ENCODE peak calls at places on chromosome 21, in nine cellular contexts. One of them, this sample, is unnamed.

GRCh38 chr21:35027558-35028450 is 21.3 kb downstream of the RUNX1 start:
- DNase-seq in osteocyte: no peak
- DNase-seq in NCI-H1105 treated with DMSO at 0.1 percent for 48 hours: no peak
- DNase-seq in activated CD8-positive, alpha-beta memory T cell treated with anti-CD3 and anti-CD28 coated beads, Interleukin-2, amount 50 U/mL, for 4 hours: no peak
- DNase-seq in GM04503: no peak
- DNase-seq in fibroblast of pulmonary artery: no peak
- DNase-seq in uterus: no peak
- DNase-seq in stimulated activated CD4-positive, alpha-beta T cell treated with anti-CD3 and anti-CD28 coated beads, TNF-alpha, amount 100 ng/mL, for 1 hour: no peak
- DNase-seq in GM04504: no peak
- DNase-seq in this sample: no peak

GRCh38 chr21:44483288-44484237 is 28.3 kb downstream of the LRRC3 start:
- DNase-seq in GM04503: peak
- DNase-seq in GM04504: no peak
- DNase-seq in activated CD8-positive, alpha-beta memory T cell treated with anti-CD3 and anti-CD28 coated beads, Interleukin-2, amount 50 U/mL, for 4 hours: no peak
- DNase-seq in NCI-H1105 treated with DMSO at 0.1 percent for 48 hours: no peak
- DNase-seq in stimulated activated CD4-positive, alpha-beta T cell treated with anti-CD3 and anti-CD28 coated beads, TNF-alpha, amount 100 ng/mL, for 1 hour: no peak
- DNase-seq in osteocyte: no peak
- DNase-seq in uterus: no peak
- DNase-seq in fibroblast of pulmonary artery: no peak
- DNase-seq in this sample: no peak

GRCh38 chr21:36209626-36210171 is 53.1 kb downstream of the DOP1B start:
- DNase-seq in NCI-H1105 treated with DMSO at 0.1 percent for 48 hours: peak
- DNase-seq in GM04504: peak
- DNase-seq in activated CD8-positive, alpha-beta memory T cell treated with anti-CD3 and anti-CD28 coated beads, Interleukin-2, amount 50 U/mL, for 4 hours: peak
- DNase-seq in stimulated activated CD4-positive, alpha-beta T cell treated with anti-CD3 and anti-CD28 coated beads, TNF-alpha, amount 100 ng/mL, for 1 hour: peak
- DNase-seq in uterus: peak
- DNase-seq in osteocyte: no peak
- DNase-seq in fibroblast of pulmonary artery: peak
- DNase-seq in GM04503: no peak
- DNase-seq in this sample: peak

GRCh38 chr21:44867999-44868700 is 5.3 kb downstream of the PTTG1IP start:
- DNase-seq in GM04504: no peak
- DNase-seq in GM04503: no peak
- DNase-seq in osteocyte: no peak
- DNase-seq in NCI-H1105 treated with DMSO at 0.1 percent for 48 hours: no peak
- DNase-seq in stimulated activated CD4-positive, alpha-beta T cell treated with anti-CD3 and anti-CD28 coated beads, TNF-alpha, amount 100 ng/mL, for 1 hour: no peak
- DNase-seq in uterus: no peak
- DNase-seq in activated CD8-positive, alpha-beta memory T cell treated with anti-CD3 and anti-CD28 coated beads, Interleukin-2, amount 50 U/mL, for 4 hours: no peak
- DNase-seq in fibroblast of pulmonary artery: no peak
- DNase-seq in this sample: no peak

GRCh38 chr21:43854773-43855633 is 10.0 kb upstream of the AGPAT3 start:
- DNase-seq in GM04504: no peak
- DNase-seq in NCI-H1105 treated with DMSO at 0.1 percent for 48 hours: no peak
- DNase-seq in GM04503: no peak
- DNase-seq in fibroblast of pulmonary artery: no peak
- DNase-seq in stimulated activated CD4-positive, alpha-beta T cell treated with anti-CD3 and anti-CD28 coated beads, TNF-alpha, amount 100 ng/mL, for 1 hour: no peak
- DNase-seq in uterus: no peak
- DNase-seq in osteocyte: no peak
- DNase-seq in activated CD8-positive, alpha-beta memory T cell treated with anti-CD3 and anti-CD28 coated beads, Interleukin-2, amount 50 U/mL, for 4 hours: no peak
- DNase-seq in this sample: no peak

GRCh38 chr21:33931799-33932390 is 16.3 kb upstream of the ATP5PO start:
- DNase-seq in GM04504: no peak
- DNase-seq in uterus: no peak
- DNase-seq in GM04503: no peak
- DNase-seq in osteocyte: no peak
- DNase-seq in stimulated activated CD4-positive, alpha-beta T cell treated with anti-CD3 and anti-CD28 coated beads, TNF-alpha, amount 100 ng/mL, for 1 hour: no peak
- DNase-seq in activated CD8-positive, alpha-beta memory T cell treated with anti-CD3 and anti-CD28 coated beads, Interleukin-2, amount 50 U/mL, for 4 hours: no peak
- DNase-seq in fibroblast of pulmonary artery: no peak
- DNase-seq in NCI-H1105 treated with DMSO at 0.1 percent for 48 hours: no peak
- DNase-seq in this sample: peak

GRCh38 chr21:33063907-33064622 is 5.9 kb upstream of the OLIG1 start:
- DNase-seq in GM04504: no peak
- DNase-seq in stimulated activated CD4-positive, alpha-beta T cell treated with anti-CD3 and anti-CD28 coated beads, TNF-alpha, amount 100 ng/mL, for 1 hour: no peak
- DNase-seq in osteocyte: no peak
- DNase-seq in activated CD8-positive, alpha-beta memory T cell treated with anti-CD3 and anti-CD28 coated beads, Interleukin-2, amount 50 U/mL, for 4 hours: no peak
- DNase-seq in fibroblast of pulmonary artery: no peak
- DNase-seq in NCI-H1105 treated with DMSO at 0.1 percent for 48 hours: no peak
- DNase-seq in GM04503: no peak
- DNase-seq in uterus: no peak
- DNase-seq in this sample: no peak

GRCh38 chr21:35342440-35342839 is 293.3 kb upstream of the RUNX1 start:
- DNase-seq in GM04503: no peak
- DNase-seq in osteocyte: no peak
- DNase-seq in stimulated activated CD4-positive, alpha-beta T cell treated with anti-CD3 and anti-CD28 coated beads, TNF-alpha, amount 100 ng/mL, for 1 hour: no peak
- DNase-seq in NCI-H1105 treated with DMSO at 0.1 percent for 48 hours: no peak
- DNase-seq in fibroblast of pulmonary artery: no peak
- DNase-seq in uterus: no peak
- DNase-seq in GM04504: no peak
- DNase-seq in activated CD8-positive, alpha-beta memory T cell treated with anti-CD3 and anti-CD28 coated beads, Interleukin-2, amount 50 U/mL, for 4 hours: no peak
- DNase-seq in this sample: no peak

GRCh38 chr21:45304161-45304830 is 16.6 kb upstream of the POFUT2 start:
- DNase-seq in GM04504: no peak
- DNase-seq in uterus: no peak
- DNase-seq in osteocyte: no peak
- DNase-seq in stimulated activated CD4-positive, alpha-beta T cell treated with anti-CD3 and anti-CD28 coated beads, TNF-alpha, amount 100 ng/mL, for 1 hour: no peak
- DNase-seq in fibroblast of pulmonary artery: no peak
- DNase-seq in GM04503: no peak
- DNase-seq in NCI-H1105 treated with DMSO at 0.1 percent for 48 hours: no peak
- DNase-seq in activated CD8-positive, alpha-beta memory T cell treated with anti-CD3 and anti-CD28 coated beads, Interleukin-2, amount 50 U/mL, for 4 hours: no peak
- DNase-seq in this sample: no peak

GRCh38 chr21:46144464-46145070 is 10.8 kb downstream of the FTCD start:
- DNase-seq in osteocyte: no peak
- DNase-seq in activated CD8-positive, alpha-beta memory T cell treated with anti-CD3 and anti-CD28 coated beads, Interleukin-2, amount 50 U/mL, for 4 hours: no peak
- DNase-seq in NCI-H1105 treated with DMSO at 0.1 percent for 48 hours: no peak
- DNase-seq in stimulated activated CD4-positive, alpha-beta T cell treated with anti-CD3 and anti-CD28 coated beads, TNF-alpha, amount 100 ng/mL, for 1 hour: no peak
- DNase-seq in uterus: peak
- DNase-seq in GM04503: no peak
- DNase-seq in GM04504: no peak
- DNase-seq in fibroblast of pulmonary artery: no peak
- DNase-seq in this sample: no peak

GRCh38 chr21:46250146-46250725 is 21.7 kb upstream of the LSS start:
- DNase-seq in GM04504: no peak
- DNase-seq in stimulated activated CD4-positive, alpha-beta T cell treated with anti-CD3 and anti-CD28 coated beads, TNF-alpha, amount 100 ng/mL, for 1 hour: no peak
- DNase-seq in GM04503: no peak
- DNase-seq in NCI-H1105 treated with DMSO at 0.1 percent for 48 hours: no peak
- DNase-seq in osteocyte: no peak
- DNase-seq in fibroblast of pulmonary artery: peak
- DNase-seq in activated CD8-positive, alpha-beta memory T cell treated with anti-CD3 and anti-CD28 coated beads, Interleukin-2, amount 50 U/mL, for 4 hours: no peak
- DNase-seq in uterus: no peak
- DNase-seq in this sample: no peak

GRCh38 chr21:25457411-25457810 is 149.9 kb downstream of the MRPL39 start:
- DNase-seq in NCI-H1105 treated with DMSO at 0.1 percent for 48 hours: no peak
- DNase-seq in uterus: no peak
- DNase-seq in osteocyte: no peak
- DNase-seq in fibroblast of pulmonary artery: peak
- DNase-seq in activated CD8-positive, alpha-beta memory T cell treated with anti-CD3 and anti-CD28 coated beads, Interleukin-2, amount 50 U/mL, for 4 hours: no peak
- DNase-seq in stimulated activated CD4-positive, alpha-beta T cell treated with anti-CD3 and anti-CD28 coated beads, TNF-alpha, amount 100 ng/mL, for 1 hour: no peak
- DNase-seq in GM04504: peak
- DNase-seq in GM04503: peak
- DNase-seq in this sample: peak

GRCh38 chr21:31873696-31874599 is 1.1 kb downstream of the HUNK start:
- DNase-seq in uterus: peak
- DNase-seq in activated CD8-positive, alpha-beta memory T cell treated with anti-CD3 and anti-CD28 coated beads, Interleukin-2, amount 50 U/mL, for 4 hours: peak
- DNase-seq in NCI-H1105 treated with DMSO at 0.1 percent for 48 hours: peak
- DNase-seq in GM04503: no peak
- DNase-seq in osteocyte: peak
- DNase-seq in fibroblast of pulmonary artery: no peak
- DNase-seq in GM04504: no peak
- DNase-seq in stimulated activated CD4-positive, alpha-beta T cell treated with anti-CD3 and anti-CD28 coated beads, TNF-alpha, amount 100 ng/mL, for 1 hour: peak
- DNase-seq in this sample: no peak

GRCh38 chr21:32380940-32381339 is 11.9 kb downstream of the URB1 start:
- DNase-seq in GM04504: no peak
- DNase-seq in uterus: peak
- DNase-seq in stimulated activated CD4-positive, alpha-beta T cell treated with anti-CD3 and anti-CD28 coated beads, TNF-alpha, amount 100 ng/mL, for 1 hour: no peak
- DNase-seq in activated CD8-positive, alpha-beta memory T cell treated with anti-CD3 and anti-CD28 coated beads, Interleukin-2, amount 50 U/mL, for 4 hours: no peak
- DNase-seq in osteocyte: no peak
- DNase-seq in NCI-H1105 treated with DMSO at 0.1 percent for 48 hours: no peak
- DNase-seq in GM04503: no peak
- DNase-seq in fibroblast of pulmonary artery: no peak
- DNase-seq in this sample: no peak

GRCh38 chr21:36135391-36136094 is 664 bp downstream of the CBR3 start:
- DNase-seq in stimulated activated CD4-positive, alpha-beta T cell treated with anti-CD3 and anti-CD28 coated beads, TNF-alpha, amount 100 ng/mL, for 1 hour: peak
- DNase-seq in fibroblast of pulmonary artery: peak
- DNase-seq in osteocyte: peak
- DNase-seq in NCI-H1105 treated with DMSO at 0.1 percent for 48 hours: peak
- DNase-seq in activated CD8-positive, alpha-beta memory T cell treated with anti-CD3 and anti-CD28 coated beads, Interleukin-2, amount 50 U/mL, for 4 hours: peak
- DNase-seq in uterus: peak
- DNase-seq in GM04503: no peak
- DNase-seq in GM04504: peak
- DNase-seq in this sample: peak

GRCh38 chr21:34367320-34367935 is 3.6 kb downstream of the KCNE2 start:
- DNase-seq in NCI-H1105 treated with DMSO at 0.1 percent for 48 hours: peak
- DNase-seq in stimulated activated CD4-positive, alpha-beta T cell treated with anti-CD3 and anti-CD28 coated beads, TNF-alpha, amount 100 ng/mL, for 1 hour: no peak
- DNase-seq in GM04503: peak
- DNase-seq in activated CD8-positive, alpha-beta memory T cell treated with anti-CD3 and anti-CD28 coated beads, Interleukin-2, amount 50 U/mL, for 4 hours: peak
- DNase-seq in osteocyte: peak
- DNase-seq in fibroblast of pulmonary artery: peak
- DNase-seq in uterus: peak
- DNase-seq in GM04504: peak
- DNase-seq in this sample: peak

GRCh38 chr21:26715878-26716506 is 129.2 kb downstream of the ADAMTS1 start:
- DNase-seq in stimulated activated CD4-positive, alpha-beta T cell treated with anti-CD3 and anti-CD28 coated beads, TNF-alpha, amount 100 ng/mL, for 1 hour: no peak
- DNase-seq in osteocyte: no peak
- DNase-seq in NCI-H1105 treated with DMSO at 0.1 percent for 48 hours: peak
- DNase-seq in uterus: peak
- DNase-seq in GM04503: no peak
- DNase-seq in GM04504: peak
- DNase-seq in fibroblast of pulmonary artery: peak
- DNase-seq in activated CD8-positive, alpha-beta memory T cell treated with anti-CD3 and anti-CD28 coated beads, Interleukin-2, amount 50 U/mL, for 4 hours: no peak
- DNase-seq in this sample: peak

GRCh38 chr21:36097427-36098230 is 27.8 kb downstream of the CBR1 start:
- DNase-seq in activated CD8-positive, alpha-beta memory T cell treated with anti-CD3 and anti-CD28 coated beads, Interleukin-2, amount 50 U/mL, for 4 hours: no peak
- DNase-seq in GM04503: no peak
- DNase-seq in NCI-H1105 treated with DMSO at 0.1 percent for 48 hours: no peak
- DNase-seq in stimulated activated CD4-positive, alpha-beta T cell treated with anti-CD3 and anti-CD28 coated beads, TNF-alpha, amount 100 ng/mL, for 1 hour: no peak
- DNase-seq in osteocyte: no peak
- DNase-seq in uterus: no peak
- DNase-seq in fibroblast of pulmonary artery: peak
- DNase-seq in GM04504: no peak
- DNase-seq in this sample: peak

GRCh38 chr21:36860736-36861594 is 105.5 kb downstream of the HLCS start:
- DNase-seq in GM04504: no peak
- DNase-seq in uterus: no peak
- DNase-seq in activated CD8-positive, alpha-beta memory T cell treated with anti-CD3 and anti-CD28 coated beads, Interleukin-2, amount 50 U/mL, for 4 hours: no peak
- DNase-seq in osteocyte: no peak
- DNase-seq in GM04503: peak
- DNase-seq in fibroblast of pulmonary artery: peak
- DNase-seq in stimulated activated CD4-positive, alpha-beta T cell treated with anti-CD3 and anti-CD28 coated beads, TNF-alpha, amount 100 ng/mL, for 1 hour: no peak
- DNase-seq in NCI-H1105 treated with DMSO at 0.1 percent for 48 hours: no peak
- DNase-seq in this sample: peak

GRCh38 chr21:43832158-43832550 is 32.9 kb upstream of the AGPAT3 start:
- DNase-seq in osteocyte: no peak
- DNase-seq in fibroblast of pulmonary artery: no peak
- DNase-seq in NCI-H1105 treated with DMSO at 0.1 percent for 48 hours: no peak
- DNase-seq in activated CD8-positive, alpha-beta memory T cell treated with anti-CD3 and anti-CD28 coated beads, Interleukin-2, amount 50 U/mL, for 4 hours: no peak
- DNase-seq in GM04504: no peak
- DNase-seq in GM04503: no peak
- DNase-seq in stimulated activated CD4-positive, alpha-beta T cell treated with anti-CD3 and anti-CD28 coated beads, TNF-alpha, amount 100 ng/mL, for 1 hour: no peak
- DNase-seq in uterus: no peak
- DNase-seq in this sample: no peak

GRCh38 chr21:45325206-45326168 is 37.8 kb upstream of the POFUT2 start:
- DNase-seq in fibroblast of pulmonary artery: no peak
- DNase-seq in uterus: no peak
- DNase-seq in stimulated activated CD4-positive, alpha-beta T cell treated with anti-CD3 and anti-CD28 coated beads, TNF-alpha, amount 100 ng/mL, for 1 hour: no peak
- DNase-seq in osteocyte: no peak
- DNase-seq in activated CD8-positive, alpha-beta memory T cell treated with anti-CD3 and anti-CD28 coated beads, Interleukin-2, amount 50 U/mL, for 4 hours: peak
- DNase-seq in GM04503: no peak
- DNase-seq in NCI-H1105 treated with DMSO at 0.1 percent for 48 hours: no peak
- DNase-seq in GM04504: no peak
- DNase-seq in this sample: no peak

GRCh38 chr21:32994305-32994704 is 31.4 kb upstream of the OLIG2 start:
- DNase-seq in NCI-H1105 treated with DMSO at 0.1 percent for 48 hours: peak
- DNase-seq in osteocyte: no peak
- DNase-seq in fibroblast of pulmonary artery: peak
- DNase-seq in activated CD8-positive, alpha-beta memory T cell treated with anti-CD3 and anti-CD28 coated beads, Interleukin-2, amount 50 U/mL, for 4 hours: no peak
- DNase-seq in stimulated activated CD4-positive, alpha-beta T cell treated with anti-CD3 and anti-CD28 coated beads, TNF-alpha, amount 100 ng/mL, for 1 hour: no peak
- DNase-seq in uterus: no peak
- DNase-seq in GM04503: peak
- DNase-seq in GM04504: peak
- DNase-seq in this sample: peak

GRCh38 chr21:37176716-37177115 is 90.4 kb downstream of the VPS26C start:
- DNase-seq in NCI-H1105 treated with DMSO at 0.1 percent for 48 hours: no peak
- DNase-seq in activated CD8-positive, alpha-beta memory T cell treated with anti-CD3 and anti-CD28 coated beads, Interleukin-2, amount 50 U/mL, for 4 hours: no peak
- DNase-seq in uterus: no peak
- DNase-seq in osteocyte: no peak
- DNase-seq in GM04503: no peak
- DNase-seq in stimulated activated CD4-positive, alpha-beta T cell treated with anti-CD3 and anti-CD28 coated beads, TNF-alpha, amount 100 ng/mL, for 1 hour: no peak
- DNase-seq in GM04504: no peak
- DNase-seq in fibroblast of pulmonary artery: no peak
- DNase-seq in this sample: no peak

GRCh38 chr21:43884861-43885370 is 19.9 kb downstream of the AGPAT3 start:
- DNase-seq in fibroblast of pulmonary artery: no peak
- DNase-seq in GM04504: no peak
- DNase-seq in stimulated activated CD4-positive, alpha-beta T cell treated with anti-CD3 and anti-CD28 coated beads, TNF-alpha, amount 100 ng/mL, for 1 hour: no peak
- DNase-seq in osteocyte: no peak
- DNase-seq in GM04503: no peak
- DNase-seq in uterus: no peak
- DNase-seq in NCI-H1105 treated with DMSO at 0.1 percent for 48 hours: no peak
- DNase-seq in activated CD8-positive, alpha-beta memory T cell treated with anti-CD3 and anti-CD28 coated beads, Interleukin-2, amount 50 U/mL, for 4 hours: no peak
- DNase-seq in this sample: no peak

GRCh38 chr21:33854604-33855003 is 61.0 kb downstream of the ATP5PO start:
- DNase-seq in NCI-H1105 treated with DMSO at 0.1 percent for 48 hours: no peak
- DNase-seq in GM04503: no peak
- DNase-seq in fibroblast of pulmonary artery: no peak
- DNase-seq in uterus: no peak
- DNase-seq in GM04504: no peak
- DNase-seq in activated CD8-positive, alpha-beta memory T cell treated with anti-CD3 and anti-CD28 coated beads, Interleukin-2, amount 50 U/mL, for 4 hours: no peak
- DNase-seq in osteocyte: no peak
- DNase-seq in stimulated activated CD4-positive, alpha-beta T cell treated with anti-CD3 and anti-CD28 coated beads, TNF-alpha, amount 100 ng/mL, for 1 hour: no peak
- DNase-seq in this sample: peak

GRCh38 chr21:39400173-39400572 is 45.4 kb downstream of the LCA5L start:
- DNase-seq in osteocyte: no peak
- DNase-seq in stimulated activated CD4-positive, alpha-beta T cell treated with anti-CD3 and anti-CD28 coated beads, TNF-alpha, amount 100 ng/mL, for 1 hour: no peak
- DNase-seq in GM04503: no peak
- DNase-seq in activated CD8-positive, alpha-beta memory T cell treated with anti-CD3 and anti-CD28 coated beads, Interleukin-2, amount 50 U/mL, for 4 hours: no peak
- DNase-seq in NCI-H1105 treated with DMSO at 0.1 percent for 48 hours: no peak
- DNase-seq in fibroblast of pulmonary artery: no peak
- DNase-seq in uterus: no peak
- DNase-seq in GM04504: no peak
- DNase-seq in this sample: no peak

GRCh38 chr21:14741237-14741636 is 195.1 kb upstream of the SAMSN1 start:
- DNase-seq in fibroblast of pulmonary artery: no peak
- DNase-seq in uterus: no peak
- DNase-seq in osteocyte: no peak
- DNase-seq in GM04503: no peak
- DNase-seq in activated CD8-positive, alpha-beta memory T cell treated with anti-CD3 and anti-CD28 coated beads, Interleukin-2, amount 50 U/mL, for 4 hours: no peak
- DNase-seq in NCI-H1105 treated with DMSO at 0.1 percent for 48 hours: peak
- DNase-seq in GM04504: no peak
- DNase-seq in stimulated activated CD4-positive, alpha-beta T cell treated with anti-CD3 and anti-CD28 coated beads, TNF-alpha, amount 100 ng/mL, for 1 hour: no peak
- DNase-seq in this sample: peak

GRCh38 chr21:36430841-36431240 is 45.6 kb downstream of the CHAF1B start:
- DNase-seq in stimulated activated CD4-positive, alpha-beta T cell treated with anti-CD3 and anti-CD28 coated beads, TNF-alpha, amount 100 ng/mL, for 1 hour: no peak
- DNase-seq in uterus: no peak
- DNase-seq in osteocyte: no peak
- DNase-seq in activated CD8-positive, alpha-beta memory T cell treated with anti-CD3 and anti-CD28 coated beads, Interleukin-2, amount 50 U/mL, for 4 hours: no peak
- DNase-seq in GM04504: no peak
- DNase-seq in fibroblast of pulmonary artery: peak
- DNase-seq in NCI-H1105 treated with DMSO at 0.1 percent for 48 hours: no peak
- DNase-seq in GM04503: no peak
- DNase-seq in this sample: peak

GRCh38 chr21:42129300-42130266 is 58.5 kb downstream of the UMODL1 start:
- DNase-seq in GM04504: no peak
- DNase-seq in stimulated activated CD4-positive, alpha-beta T cell treated with anti-CD3 and anti-CD28 coated beads, TNF-alpha, amount 100 ng/mL, for 1 hour: no peak
- DNase-seq in NCI-H1105 treated with DMSO at 0.1 percent for 48 hours: no peak
- DNase-seq in activated CD8-positive, alpha-beta memory T cell treated with anti-CD3 and anti-CD28 coated beads, Interleukin-2, amount 50 U/mL, for 4 hours: no peak
- DNase-seq in fibroblast of pulmonary artery: no peak
- DNase-seq in uterus: no peak
- DNase-seq in osteocyte: no peak
- DNase-seq in GM04503: no peak
- DNase-seq in this sample: no peak

GRCh38 chr21:46507562-46507961 is 48.9 kb downstream of the DIP2A start:
- DNase-seq in GM04504: no peak
- DNase-seq in uterus: no peak
- DNase-seq in GM04503: no peak
- DNase-seq in stimulated activated CD4-positive, alpha-beta T cell treated with anti-CD3 and anti-CD28 coated beads, TNF-alpha, amount 100 ng/mL, for 1 hour: no peak
- DNase-seq in fibroblast of pulmonary artery: no peak
- DNase-seq in activated CD8-positive, alpha-beta memory T cell treated with anti-CD3 and anti-CD28 coated beads, Interleukin-2, amount 50 U/mL, for 4 hours: no peak
- DNase-seq in osteocyte: no peak
- DNase-seq in NCI-H1105 treated with DMSO at 0.1 percent for 48 hours: no peak
- DNase-seq in this sample: no peak